ENCODE peak calls at places on chromosomes 1 and 21, in nine cellular contexts. One of them, this sample, is unnamed.

GRCh38 chr1:7705048-7705907 is 65.8 kb upstream of the VAMP3 start:
- DNase-seq in HCT116: no peak
- DNase-seq in bronchial epithelial cell: no peak
- DNase-seq in BJ: no peak
- DNase-seq in colonic mucosa: peak; percentile 24
- DNase-seq in spleen: peak; percentile 87
- DNase-seq in A673: no peak
- DNase-seq in stomach: peak; percentile 38
- DNase-seq in tibial nerve: no peak
- DNase-seq in this sample: no peak

GRCh38 chr1:209386156-209386555 is 197.4 kb upstream of the CAMK1G start:
- DNase-seq in spleen: no peak
- DNase-seq in colonic mucosa: no peak
- DNase-seq in stomach: no peak
- DNase-seq in tibial nerve: no peak
- DNase-seq in bronchial epithelial cell: no peak
- DNase-seq in A673: no peak
- DNase-seq in HCT116: no peak
- DNase-seq in BJ: no peak
- DNase-seq in this sample: no peak

GRCh38 chr1:54973205-54973921 is 7.1 kb upstream of the TMEM61 start:
- DNase-seq in tibial nerve: peak; percentile 36
- DNase-seq in stomach: peak; percentile 35
- DNase-seq in colonic mucosa: peak; percentile 40
- DNase-seq in A673: peak; percentile 33
- DNase-seq in bronchial epithelial cell: peak; percentile 41
- DNase-seq in HCT116: peak; percentile 31
- DNase-seq in spleen: no peak
- DNase-seq in BJ: no peak
- DNase-seq in this sample: no peak

GRCh38 chr1:27000817-27001460 is 7.4 kb downstream of the TRNP1 start:
- DNase-seq in A673: no peak
- DNase-seq in HCT116: no peak
- DNase-seq in spleen: no peak
- DNase-seq in tibial nerve: no peak
- DNase-seq in bronchial epithelial cell: peak; percentile 54
- DNase-seq in stomach: no peak
- DNase-seq in colonic mucosa: no peak
- DNase-seq in BJ: no peak
- DNase-seq in this sample: no peak

GRCh38 chr1:52825868-52826267 is 16.7 kb upstream of the ZYG11A start:
- DNase-seq in BJ: no peak
- DNase-seq in A673: peak; percentile 33
- DNase-seq in stomach: no peak
- DNase-seq in tibial nerve: no peak
- DNase-seq in HCT116: no peak
- DNase-seq in spleen: no peak
- DNase-seq in colonic mucosa: no peak
- DNase-seq in bronchial epithelial cell: peak; percentile 34
- DNase-seq in this sample: no peak

GRCh38 chr1:214581785-214582184 is 21.2 kb upstream of the CENPF start:
- DNase-seq in A673: peak; percentile 39
- DNase-seq in bronchial epithelial cell: peak; percentile 93
- DNase-seq in spleen: no peak
- DNase-seq in stomach: no peak
- DNase-seq in HCT116: peak; percentile 33
- DNase-seq in BJ: peak; percentile 37
- DNase-seq in tibial nerve: no peak
- DNase-seq in colonic mucosa: no peak
- DNase-seq in this sample: no peak

GRCh38 chr21:41865002-41865777 is 14.0 kb downstream of the PRDM15 start:
- DNase-seq in colonic mucosa: no peak
- DNase-seq in A673: no peak
- DNase-seq in HCT116: no peak
- DNase-seq in tibial nerve: no peak
- DNase-seq in stomach: no peak
- DNase-seq in spleen: peak; percentile 38
- DNase-seq in BJ: no peak
- DNase-seq in bronchial epithelial cell: no peak
- DNase-seq in this sample: no peak

GRCh38 chr1:29686012-29686930 is 449.9 kb downstream of the PTPRU start:
- DNase-seq in bronchial epithelial cell: no peak
- DNase-seq in colonic mucosa: no peak
- DNase-seq in spleen: no peak
- DNase-seq in A673: no peak
- DNase-seq in tibial nerve: no peak
- DNase-seq in BJ: no peak
- DNase-seq in HCT116: no peak
- DNase-seq in stomach: no peak
- DNase-seq in this sample: peak; percentile 22

GRCh38 chr1:175433586-175434267 is 241.2 kb upstream of the KIAA0040 start:
- DNase-seq in bronchial epithelial cell: no peak
- DNase-seq in spleen: no peak
- DNase-seq in HCT116: no peak
- DNase-seq in stomach: no peak
- DNase-seq in tibial nerve: no peak
- DNase-seq in colonic mucosa: no peak
- DNase-seq in A673: no peak
- DNase-seq in BJ: no peak
- DNase-seq in this sample: no peak

GRCh38 chr1:228873714-228874113 is 138.4 kb downstream of the RHOU start:
- DNase-seq in A673: no peak
- DNase-seq in BJ: no peak
- DNase-seq in spleen: peak; percentile 7
- DNase-seq in colonic mucosa: peak; percentile 4
- DNase-seq in bronchial epithelial cell: no peak
- DNase-seq in tibial nerve: no peak
- DNase-seq in stomach: no peak
- DNase-seq in HCT116: no peak
- DNase-seq in this sample: no peak

GRCh38 chr1:226308166-226308722 is 720 bp downstream of the LIN9 start:
- DNase-seq in spleen: no peak
- DNase-seq in HCT116: no peak
- DNase-seq in bronchial epithelial cell: no peak
- DNase-seq in stomach: peak; percentile 29
- DNase-seq in A673: peak; percentile 9
- DNase-seq in tibial nerve: no peak
- DNase-seq in colonic mucosa: peak; percentile 61
- DNase-seq in BJ: no peak
- DNase-seq in this sample: peak; percentile 67

GRCh38 chr1:17648457-17649145 is 106.5 kb upstream of the ACTL8 start:
- DNase-seq in stomach: no peak
- DNase-seq in bronchial epithelial cell: no peak
- DNase-seq in BJ: no peak
- DNase-seq in colonic mucosa: no peak
- DNase-seq in spleen: no peak
- DNase-seq in tibial nerve: no peak
- DNase-seq in HCT116: no peak
- DNase-seq in A673: no peak
- DNase-seq in this sample: no peak

GRCh38 chr1:186571771-186572170 is 108.5 kb downstream of the PTGS2 start:
- DNase-seq in stomach: no peak
- DNase-seq in BJ: no peak
- DNase-seq in A673: no peak
- DNase-seq in spleen: no peak
- DNase-seq in HCT116: no peak
- DNase-seq in tibial nerve: no peak
- DNase-seq in colonic mucosa: no peak
- DNase-seq in bronchial epithelial cell: no peak
- DNase-seq in this sample: no peak

GRCh38 chr1:4101434-4102150 is 201.5 kb upstream of the C1orf174 start:
- DNase-seq in A673: no peak
- DNase-seq in stomach: no peak
- DNase-seq in BJ: no peak
- DNase-seq in spleen: no peak
- DNase-seq in HCT116: no peak
- DNase-seq in bronchial epithelial cell: no peak
- DNase-seq in tibial nerve: no peak
- DNase-seq in colonic mucosa: no peak
- DNase-seq in this sample: peak; percentile 35

GRCh38 chr1:200258447-200259375 is 151.1 kb downstream of the ZNF281 start:
- DNase-seq in BJ: no peak
- DNase-seq in bronchial epithelial cell: peak; percentile 39
- DNase-seq in spleen: no peak
- DNase-seq in colonic mucosa: no peak
- DNase-seq in A673: peak; percentile 52
- DNase-seq in HCT116: peak; percentile 39
- DNase-seq in stomach: no peak
- DNase-seq in tibial nerve: no peak
- DNase-seq in this sample: no peak

GRCh38 chr1:200266871-200267270 is 143.0 kb downstream of the ZNF281 start:
- DNase-seq in colonic mucosa: no peak
- DNase-seq in BJ: no peak
- DNase-seq in spleen: no peak
- DNase-seq in HCT116: no peak
- DNase-seq in bronchial epithelial cell: no peak
- DNase-seq in stomach: no peak
- DNase-seq in tibial nerve: no peak
- DNase-seq in A673: no peak
- DNase-seq in this sample: no peak

GRCh38 chr1:200260587-200261335 is 149.1 kb downstream of the ZNF281 start:
- DNase-seq in colonic mucosa: no peak
- DNase-seq in spleen: no peak
- DNase-seq in HCT116: no peak
- DNase-seq in BJ: peak; percentile 51
- DNase-seq in bronchial epithelial cell: no peak
- DNase-seq in tibial nerve: no peak
- DNase-seq in A673: no peak
- DNase-seq in stomach: no peak
- DNase-seq in this sample: no peak

GRCh38 chr1:200263203-200263602 is 146.6 kb downstream of the ZNF281 start:
- DNase-seq in tibial nerve: no peak
- DNase-seq in spleen: no peak
- DNase-seq in stomach: no peak
- DNase-seq in HCT116: no peak
- DNase-seq in A673: no peak
- DNase-seq in colonic mucosa: no peak
- DNase-seq in BJ: no peak
- DNase-seq in bronchial epithelial cell: no peak
- DNase-seq in this sample: no peak

DNA sequence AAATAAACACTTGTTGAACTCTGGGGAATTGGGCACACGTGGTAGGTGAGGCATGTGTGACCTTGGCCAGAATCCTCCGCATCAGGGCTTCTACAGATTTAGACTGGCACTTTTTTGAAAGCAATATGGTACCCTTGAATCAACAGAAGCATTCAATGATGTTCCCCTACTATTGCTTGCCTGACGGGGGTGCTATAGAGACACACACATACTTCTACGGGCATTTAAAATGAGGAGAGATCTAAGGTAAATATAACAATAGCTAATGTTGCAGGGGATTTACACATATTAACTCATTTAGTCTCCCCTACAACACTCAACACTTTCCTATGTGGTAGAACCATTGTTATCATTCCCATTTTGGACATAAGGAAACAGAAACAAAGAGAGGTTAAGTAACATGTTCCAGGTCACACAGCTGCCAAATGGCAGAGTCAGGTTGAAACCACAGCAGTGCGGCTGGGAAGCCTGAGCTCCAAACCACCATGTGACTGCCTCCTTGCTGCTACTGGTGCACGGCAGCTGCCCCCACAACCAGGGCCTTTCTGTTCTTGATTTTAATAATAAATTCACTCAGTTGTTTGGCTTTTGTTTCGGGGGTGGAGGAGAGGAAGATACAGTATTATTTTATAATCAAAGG is 147.4 kb downstream of the ZNF281 start:
- DNase-seq in bronchial epithelial cell: no peak
- DNase-seq in A673: no peak
- DNase-seq in HCT116: no peak
- DNase-seq in tibial nerve: no peak
- DNase-seq in BJ: no peak
- DNase-seq in stomach: no peak
- DNase-seq in colonic mucosa: no peak
- DNase-seq in spleen: no peak
- DNase-seq in this sample: no peak
- TF ChIP-seq CTCF in bronchial epithelial cell: no peak
- TF ChIP-seq CTCF in A673: peak; percentile 29
- TF ChIP-seq CTCF in HCT116: no peak
- TF ChIP-seq CTCF in tibial nerve: no peak
- TF ChIP-seq CTCF in BJ: no peak
- TF ChIP-seq CTCF in stomach: no peak
- TF ChIP-seq CTCF in colonic mucosa: no peak
- TF ChIP-seq CTCF in spleen: no peak
- TF ChIP-seq CTCF in this sample: no peak

DNA sequence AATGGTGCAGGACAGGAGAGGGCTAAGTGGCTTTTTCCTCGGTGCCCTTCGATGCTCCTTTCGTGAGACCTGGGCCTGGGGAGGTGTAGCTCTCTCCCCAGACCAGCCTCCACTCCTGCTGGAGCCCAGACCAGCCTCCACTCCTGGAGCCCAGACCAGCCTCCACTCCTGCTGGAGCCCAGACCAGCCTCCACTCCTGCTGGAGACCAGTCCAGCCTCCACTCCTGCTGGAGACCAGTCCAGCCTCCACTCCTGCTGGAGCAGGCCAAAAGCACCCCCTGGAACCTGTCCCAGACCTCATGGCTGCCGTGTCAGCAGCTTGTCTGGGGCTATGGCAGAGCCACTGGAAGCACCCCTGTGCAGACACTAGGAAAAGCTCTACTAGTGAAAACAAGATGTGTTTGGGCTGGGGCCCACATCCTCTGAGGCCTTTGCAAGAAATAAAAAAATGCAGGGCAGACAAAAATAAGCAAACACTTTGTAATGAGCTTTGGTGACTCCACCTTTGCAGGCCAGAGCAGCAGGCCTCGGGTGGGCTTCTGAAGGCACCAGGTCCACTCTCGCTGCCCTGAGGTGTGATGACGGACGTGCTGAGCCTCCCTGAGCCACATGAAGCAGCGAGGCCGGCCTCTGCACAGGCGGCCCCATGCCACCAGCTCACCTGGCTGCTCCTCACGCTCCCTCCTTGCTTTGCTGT is 116.0 kb upstream of the IFFO2 start:
- DNase-seq in bronchial epithelial cell: no peak
- DNase-seq in stomach: no peak
- DNase-seq in HCT116: no peak
- DNase-seq in BJ: no peak
- DNase-seq in spleen: peak; percentile 61
- DNase-seq in A673: no peak
- DNase-seq in colonic mucosa: no peak
- DNase-seq in tibial nerve: no peak
- DNase-seq in this sample: no peak
- H3K36me3 ChIP-seq in bronchial epithelial cell: peaks cover 8% of the 10 kb centered on the region
- H3K36me3 ChIP-seq in stomach: peaks cover 50% of the 10 kb centered on the region
- H3K36me3 ChIP-seq in HCT116: peaks cover 33% of the 10 kb centered on the region
- H3K36me3 ChIP-seq in BJ: peaks cover 34% of the 10 kb centered on the region
- H3K36me3 ChIP-seq in spleen: peaks cover 52% of the 10 kb centered on the region
- H3K36me3 ChIP-seq in A673: peaks cover 46% of the 10 kb centered on the region
- H3K36me3 ChIP-seq in colonic mucosa: peaks cover 13% of the 10 kb centered on the region
- H3K36me3 ChIP-seq in tibial nerve: peaks cover 54% of the 10 kb centered on the region
- H3K36me3 ChIP-seq in this sample: peaks cover 41% of the 10 kb centered on the region

GRCh38 chr1:1599030-1599916 is 662 bp downstream of the FNDC10 start:
- DNase-seq in A673: peak; percentile 63
- DNase-seq in colonic mucosa: no peak
- DNase-seq in tibial nerve: no peak
- DNase-seq in stomach: no peak
- DNase-seq in BJ: no peak
- DNase-seq in bronchial epithelial cell: no peak
- DNase-seq in spleen: peak; percentile 84
- DNase-seq in HCT116: no peak
- DNase-seq in this sample: peak; percentile 57
- TF ChIP-seq CTCF in A673: no peak
- TF ChIP-seq CTCF in colonic mucosa: no peak
- TF ChIP-seq CTCF in tibial nerve: no peak
- TF ChIP-seq CTCF in stomach: no peak
- TF ChIP-seq CTCF in BJ: no peak
- TF ChIP-seq CTCF in bronchial epithelial cell: no peak
- TF ChIP-seq CTCF in spleen: peak; percentile 25
- TF ChIP-seq CTCF in HCT116: no peak
- TF ChIP-seq CTCF in this sample: no peak

GRCh38 chr21:28598214-28598613 is 394.5 kb downstream of the LTN1 start:
- DNase-seq in stomach: no peak
- DNase-seq in spleen: no peak
- DNase-seq in colonic mucosa: no peak
- DNase-seq in tibial nerve: no peak
- DNase-seq in BJ: no peak
- DNase-seq in A673: no peak
- DNase-seq in HCT116: no peak
- DNase-seq in bronchial epithelial cell: no peak
- DNase-seq in this sample: no peak
- H3K36me3 ChIP-seq in stomach: no peaks in the 10 kb centered on the region
- H3K36me3 ChIP-seq in spleen: peaks cover 8% of the 10 kb centered on the region
- H3K36me3 ChIP-seq in colonic mucosa: no peaks in the 10 kb centered on the region
- H3K36me3 ChIP-seq in tibial nerve: peaks cover 11% of the 10 kb centered on the region
- H3K36me3 ChIP-seq in BJ: no peaks in the 10 kb centered on the region
- H3K36me3 ChIP-seq in A673: no peaks in the 10 kb centered on the region
- H3K36me3 ChIP-seq in HCT116: no peaks in the 10 kb centered on the region
- H3K36me3 ChIP-seq in bronchial epithelial cell: no peaks in the 10 kb centered on the region
- H3K36me3 ChIP-seq in this sample: no peaks in the 10 kb centered on the region